ENCODE peak calls at places on chromosomes 1 and 21, in seven cellular contexts. L is IMR-90, S is neuronal stem cell, V is H1, M is mesenchymal stem cell, H is H9, K is trophoblast cell. Y is an unnamed sample.

GRCh38 chr1:117695796-117696505 is 90.1 kb downstream of the TENT5C start:
- DNase-seq in K (peak; percentile 95), M (peak; percentile 99), V (no peak), S (no peak), H (peak; percentile 53), L (peak; percentile 96), Y (peak; percentile 71)

GRCh38 chr1:179101566-179101965 is 19.7 kb downstream of the TOR3A start:
- DNase-seq in S (no peak), K (no peak), V (no peak), L (no peak), M (no peak), H (no peak), Y (no peak)

GRCh38 chr1:179146476-179146875 is 64.6 kb downstream of the TOR3A start:
- DNase-seq in V (no peak), K (no peak), H (no peak), S (no peak), L (no peak), M (no peak), Y (peak; percentile 57)

GRCh38 chr21:17343055-17343454 is 169.8 kb upstream of the CXADR start:
- DNase-seq in L (peak; percentile 13), S (peak; percentile 58), V (no peak), K (peak; percentile 40), M (peak; percentile 11), H (no peak), Y (peak; percentile 46)

GRCh38 chr1:108595510-108595909 is 35.6 kb downstream of the EEIG2 start:
- DNase-seq in V (no peak), L (peak; percentile 32), S (no peak), H (no peak), M (peak; percentile 74), K (no peak), Y (peak; percentile 73)

GRCh38 chr1:90201467-90202358 is 206.8 kb downstream of the ZNF326 start:
- DNase-seq in K (peak; percentile 84), H (no peak), M (peak; percentile 47), S (no peak), V (no peak), L (peak; percentile 63), Y (no peak)

GRCh38 chr1:225919906-225920305 is 4.1 kb downstream of the PYCR2 start:
- DNase-seq in V (no peak), S (no peak), M (peak; percentile 61), K (peak; percentile 8), H (no peak), L (peak; percentile 77), Y (no peak)

GRCh38 chr1:31745898-31746668 is 18.1 kb downstream of the ADGRB2 start:
- DNase-seq in H (no peak), K (no peak), L (no peak), M (no peak), S (no peak), V (no peak), Y (no peak)

GRCh38 chr1:31760422-31760900 is 3.7 kb downstream of the ADGRB2 start:
- DNase-seq in S (no peak), V (no peak), K (peak; percentile 28), M (peak; percentile 58), L (no peak), H (peak; percentile 71), Y (peak; percentile 39)

GRCh38 chr1:6770727-6771567 is 14.3 kb upstream of the CAMTA1 start:
- DNase-seq in H (peak; percentile 63), V (peak; percentile 56), M (peak; percentile 65), L (peak; percentile 50), K (peak; percentile 86), S (no peak), Y (peak; percentile 42)

GRCh38 chr1:160925652-160926241 is 28.9 kb downstream of the ITLN2 start:
- DNase-seq in K (no peak), H (no peak), M (no peak), L (peak; percentile 14), V (no peak), S (no peak), Y (no peak)

GRCh38 chr1:163071381-163072255 is 2.5 kb downstream of the RGS4 start:
- DNase-seq in K (peak; percentile 74), H (peak; percentile 67), M (peak; percentile 82), V (peak; percentile 63), S (peak; percentile 45), L (peak; percentile 91), Y (peak; percentile 72)

GRCh38 chr1:6245869-6246496 is 2.0 kb downstream of the HES3 start:
- DNase-seq in V (peak; percentile 99), L (no peak), K (no peak), H (peak; percentile 94), M (no peak), S (no peak), Y (peak; percentile 68)

GRCh38 chr1:98048234-98048633 is 127.4 kb upstream of the DPYD start:
- DNase-seq in K (peak; percentile 68), V (peak; percentile 87), M (peak; percentile 85), L (peak; percentile 92), S (peak; percentile 73), H (peak; percentile 87), Y (peak; percentile 91)

GRCh38 chr1:165828103-165828558 is 717 bp downstream of the UCK2 start:
- DNase-seq in M (peak; percentile 51), V (peak; percentile 67), H (peak; percentile 33), K (peak; percentile 42), L (peak; percentile 30), S (peak; percentile 36), Y (peak; percentile 60)

GRCh38 chr21:32705139-32705538 is 22.7 kb downstream of the SYNJ1 start:
- DNase-seq in H (no peak), M (no peak), K (peak; percentile 74), L (peak; percentile 39), V (no peak), S (no peak), Y (peak; percentile 77)

GRCh38 chr1:7070389-7071029 is 285.3 kb downstream of the CAMTA1 start:
- DNase-seq in S (peak; percentile 59), M (peak; percentile 66), V (peak; percentile 81), H (peak; percentile 86), K (peak; percentile 79), L (peak; percentile 72), Y (peak; percentile 86)

GRCh38 chr1:203129501-203130231 is 2.1 kb downstream of the ADORA1 start:
- DNase-seq in S (no peak), V (peak; percentile 34), K (peak; percentile 52), H (peak; percentile 23), L (no peak), M (no peak), Y (no peak)

GRCh38 chr1:202967684-202968281 is 726 bp upstream of the CYB5R1 start:
- DNase-seq in M (no peak), H (no peak), S (no peak), V (no peak), K (no peak), L (no peak), Y (peak; percentile 21)

GRCh38 chr1:6170116-6170741 is 9.9 kb downstream of the CHD5 start:
- DNase-seq in L (no peak), K (no peak), V (no peak), S (no peak), M (no peak), H (no peak), Y (no peak)

GRCh38 chr1:155002479-155003226 is at the start of gene ZBTB7B:
- DNase-seq in S (no peak), H (peak; percentile 39), L (no peak), V (no peak), K (peak; percentile 50), M (peak; percentile 66), Y (no peak)

GRCh38 chr1:174954686-174955669 is 44.8 kb upstream of the CACYBP start:
- DNase-seq in V (no peak), L (no peak), M (no peak), K (no peak), H (no peak), S (no peak), Y (no peak)

GRCh38 chr1:174957829-174958228 is 41.9 kb upstream of the CACYBP start:
- DNase-seq in S (no peak), H (no peak), L (no peak), K (no peak), M (no peak), V (no peak), Y (no peak)

GRCh38 chr1:174956976-174957375 is 42.8 kb upstream of the CACYBP start:
- DNase-seq in S (no peak), M (no peak), K (no peak), H (no peak), L (no peak), V (no peak), Y (no peak)

GRCh38 chr1:174953657-174954435 is 45.9 kb upstream of the CACYBP start:
- DNase-seq in M (peak; percentile 13), L (no peak), S (peak; percentile 14), V (no peak), K (peak; percentile 71), H (no peak), Y (peak; percentile 57)

GRCh38 chr1:174956086-174956485 is 43.7 kb upstream of the CACYBP start:
- DNase-seq in M (no peak), K (no peak), H (no peak), S (no peak), V (no peak), L (no peak), Y (no peak)
- H3K18ac ChIP-seq in M (no peak overlapping the region), K (no peak overlapping the region), H (no peak overlapping the region), S (no peak overlapping the region), V (no peak overlapping the region), L (no peak overlapping the region), Y (no peak overlapping the region)

DNA sequence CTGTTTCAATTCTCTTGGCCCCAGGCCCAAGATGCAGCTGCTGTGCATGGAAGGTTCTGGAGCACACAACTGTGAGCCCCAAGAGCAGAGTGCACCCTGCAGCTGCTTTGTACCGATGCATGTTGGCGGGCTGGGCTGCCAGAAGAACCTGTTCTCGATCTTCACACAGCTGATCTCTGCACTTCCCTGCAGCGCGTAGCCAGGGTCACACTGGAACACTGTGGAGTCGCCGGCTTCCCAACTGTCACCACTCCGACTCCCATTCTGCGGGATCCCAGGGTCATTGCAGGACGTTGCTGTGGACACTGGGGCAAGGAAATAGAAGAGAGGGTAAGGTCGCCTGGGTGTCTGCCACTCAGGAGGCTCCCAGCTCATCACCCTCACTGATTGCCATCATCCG is 185.4 kb downstream of the ZSCAN20 start:
- DNase-seq in L (no peak), V (no peak), H (no peak), K (no peak), S (no peak), M (no peak), Y (no peak)
- H2BK120ac ChIP-seq in L (no peak overlapping the region), V (no peak overlapping the region), H (no peak overlapping the region), K (no peak overlapping the region), S (no peak overlapping the region), M (no peak overlapping the region), Y (no peak overlapping the region)

DNA sequence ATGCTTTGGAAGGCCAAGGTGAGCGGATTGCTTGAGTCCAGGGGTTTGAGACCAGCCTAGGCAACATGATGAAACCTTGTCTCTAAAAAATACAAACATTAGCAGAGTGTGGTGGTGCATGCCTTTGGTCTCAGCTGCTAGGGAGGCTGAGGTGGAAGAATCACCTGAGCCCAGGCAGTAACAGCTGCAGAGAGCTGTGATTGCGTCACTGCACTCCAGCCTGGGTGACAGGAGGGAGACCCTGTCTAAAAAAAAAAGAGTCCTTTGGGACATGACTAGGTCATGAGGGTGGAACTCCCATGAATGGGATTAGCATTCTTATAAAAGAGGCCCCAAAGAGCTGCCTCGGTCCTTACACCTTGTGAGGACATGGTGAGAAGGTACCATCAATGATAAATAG is 436.0 kb upstream of the NR5A2 start:
- DNase-seq in L (no peak), S (no peak), H (no peak), M (no peak), V (no peak), K (no peak), Y (no peak)
- H3K4ac ChIP-seq in L (no peak overlapping the region), S (no peak overlapping the region), H (no peak overlapping the region), M (no peak overlapping the region), V (no peak overlapping the region), K (no peak overlapping the region), Y (no peak overlapping the region)

DNA sequence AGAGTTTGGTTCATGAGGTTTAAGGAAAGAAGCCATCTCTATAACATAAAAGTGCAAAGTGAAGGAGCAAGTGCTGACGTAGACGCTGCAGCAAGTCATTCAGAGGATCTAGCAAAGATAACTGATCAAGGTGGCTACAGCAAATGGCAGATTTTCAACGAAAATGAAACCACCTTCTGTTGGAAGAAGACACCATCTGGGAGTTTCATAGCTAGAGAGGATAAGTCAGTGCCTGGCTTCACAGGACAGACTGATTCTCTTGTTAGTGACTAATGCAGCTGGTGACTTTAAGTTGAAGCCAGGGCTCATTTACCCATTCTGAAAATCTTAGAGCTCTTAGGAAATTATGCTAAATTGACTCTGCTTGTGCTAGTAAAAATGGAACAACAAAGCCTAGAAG is 10.4 kb downstream of the MAEL start:
- DNase-seq in K (no peak), M (no peak), H (no peak), V (no peak), S (no peak), L (no peak), Y (no peak)
- H3K18ac ChIP-seq in K (no peak overlapping the region), M (no peak overlapping the region), H (no peak overlapping the region), V (no peak overlapping the region), S (no peak overlapping the region), L (no peak overlapping the region), Y (no peak overlapping the region)